ENCODE peak calls at places on chromosome 4, in nine cellular contexts. L is iPS-NIHi11, G is RKO, U is AG04450, J is AG09309, Y is T-helper 9 cell, E is hippocampal formation, C is LoVo, K is NCI-H1436. O is an unnamed sample.

GRCh38 chr4:1241466-1241935 is 7.4 kb downstream of the CTBP1 start:
- DNase-seq in L (peak; percentile 26), Y (no peak), K (no peak), U (no peak), E (no peak), J (no peak), G (no peak), C (no peak), O (no peak)

GRCh38 chr4:47816748-47817147 is 21.1 kb downstream of the CORIN start:
- DNase-seq in U (no peak), Y (no peak), G (no peak), K (no peak), C (no peak), L (no peak), E (no peak), J (no peak), O (no peak)

GRCh38 chr4:81565137-81565870 is 93.6 kb upstream of the RASGEF1B start:
- DNase-seq in U (no peak), L (peak; percentile 29), E (peak; percentile 81), C (no peak), J (no peak), Y (no peak), G (no peak), K (no peak), O (peak; percentile 34)

GRCh38 chr4:89056953-89057398 is at the start of gene FAM13A:
- DNase-seq in G (peak; percentile 99), E (peak; percentile 35), J (peak; percentile 91), L (peak; percentile 82), U (peak; percentile 87), C (peak; percentile 94), K (peak; percentile 93), Y (no peak), O (peak; percentile 69)

GRCh38 chr4:140286503-140286902 is 86.9 kb upstream of the SCOC start:
- DNase-seq in J (no peak), G (no peak), E (no peak), Y (no peak), U (no peak), C (no peak), K (no peak), L (no peak), O (no peak)

GRCh38 chr4:183250831-183251230 is 69.2 kb downstream of the CLDN22 start:
- DNase-seq in E (no peak), C (no peak), Y (no peak), G (no peak), J (no peak), K (no peak), L (no peak), U (no peak), O (no peak)

GRCh38 chr4:135186002-135186401 is 984.4 kb upstream of the PABPC4L start:
- DNase-seq in J (no peak), K (no peak), L (peak; percentile 15), G (no peak), Y (no peak), C (no peak), U (no peak), E (no peak), O (no peak)

GRCh38 chr4:87843936-87844335 is 11.2 kb downstream of the MEPE start:
- DNase-seq in E (no peak), K (no peak), G (peak; percentile 66), L (no peak), C (peak; percentile 36), J (peak; percentile 61), U (no peak), Y (no peak), O (peak; percentile 12)

GRCh38 chr4:41133619-41134018 is 80.7 kb downstream of the APBB2 start:
- DNase-seq in C (no peak), J (no peak), K (no peak), L (peak; percentile 38), G (no peak), U (no peak), Y (no peak), E (no peak), O (peak; percentile 52)

GRCh38 chr4:140256335-140256734 is 102.4 kb upstream of the MAML3 start:
- DNase-seq in C (no peak), J (no peak), U (no peak), Y (no peak), L (no peak), K (no peak), G (peak; percentile 88), E (no peak), O (no peak)

GRCh38 chr4:157574606-157575005 is 354.1 kb downstream of the GRIA2 start:
- DNase-seq in U (no peak), C (no peak), Y (no peak), G (no peak), J (no peak), E (no peak), K (no peak), L (no peak), O (no peak)

GRCh38 chr4:157961591-157961990 is 211.2 kb downstream of the GASK1B start:
- DNase-seq in K (no peak), L (no peak), U (no peak), J (no peak), Y (no peak), G (no peak), E (no peak), C (no peak), O (peak; percentile 31)

GRCh38 chr4:147940144-147940543 is 208.3 kb downstream of the ARHGAP10 start:
- DNase-seq in K (no peak), G (no peak), U (no peak), L (no peak), J (no peak), Y (no peak), C (no peak), E (no peak), O (no peak)